ENCODE peak calls at places on chromosome 3, in six cellular contexts. One of them, this sample, is unnamed.

GRCh38 chr3:174049443-174049842 is 651.9 kb downstream of the NLGN1 start:
- DNase-seq in activated naive CD4-positive, alpha-beta T cell: no peak
- DNase-seq in mucosa of descending colon: no peak
- DNase-seq in sigmoid colon: no peak
- DNase-seq in nephron progenitor cell: no peak
- DNase-seq in ovary: no peak
- DNase-seq in this sample: no peak

GRCh38 chr3:136750209-136750921 is 1.8 kb downstream of the STAG1 start:
- DNase-seq in activated naive CD4-positive, alpha-beta T cell: no peak
- DNase-seq in ovary: no peak
- DNase-seq in nephron progenitor cell: no peak
- DNase-seq in mucosa of descending colon: no peak
- DNase-seq in sigmoid colon: no peak
- DNase-seq in this sample: peak; percentile 39

GRCh38 chr3:105304487-105304886 is 62.2 kb upstream of the ALCAM start:
- DNase-seq in sigmoid colon: no peak
- DNase-seq in nephron progenitor cell: no peak
- DNase-seq in ovary: no peak
- DNase-seq in mucosa of descending colon: no peak
- DNase-seq in activated naive CD4-positive, alpha-beta T cell: no peak
- DNase-seq in this sample: no peak

GRCh38 chr3:180855364-180855763 is 57.1 kb upstream of the FXR1 start:
- DNase-seq in nephron progenitor cell: no peak
- DNase-seq in activated naive CD4-positive, alpha-beta T cell: no peak
- DNase-seq in mucosa of descending colon: no peak
- DNase-seq in sigmoid colon: no peak
- DNase-seq in ovary: no peak
- DNase-seq in this sample: peak; percentile 43

GRCh38 chr3:58333206-58334012 is 717 bp downstream of the PXK start:
- DNase-seq in nephron progenitor cell: peak; percentile 52
- DNase-seq in sigmoid colon: peak; percentile 72
- DNase-seq in activated naive CD4-positive, alpha-beta T cell: no peak
- DNase-seq in ovary: peak; percentile 51
- DNase-seq in mucosa of descending colon: peak; percentile 57
- DNase-seq in this sample: peak; percentile 52

GRCh38 chr3:50675179-50676030 is 678 bp downstream of the DOCK3 start:
- DNase-seq in mucosa of descending colon: peak; percentile 51
- DNase-seq in sigmoid colon: peak; percentile 72
- DNase-seq in nephron progenitor cell: peak; percentile 75
- DNase-seq in activated naive CD4-positive, alpha-beta T cell: peak; percentile 11
- DNase-seq in ovary: peak; percentile 42
- DNase-seq in this sample: no peak

GRCh38 chr3:146117406-146118285 is 43.3 kb downstream of the PLOD2 start:
- DNase-seq in sigmoid colon: no peak
- DNase-seq in mucosa of descending colon: no peak
- DNase-seq in ovary: no peak
- DNase-seq in nephron progenitor cell: no peak
- DNase-seq in activated naive CD4-positive, alpha-beta T cell: no peak
- DNase-seq in this sample: peak; percentile 3

GRCh38 chr3:123096701-123097100 is 29.9 kb downstream of the PDIA5 start:
- DNase-seq in ovary: peak; percentile 81
- DNase-seq in nephron progenitor cell: no peak
- DNase-seq in activated naive CD4-positive, alpha-beta T cell: no peak
- DNase-seq in mucosa of descending colon: no peak
- DNase-seq in sigmoid colon: peak; percentile 94
- DNase-seq in this sample: no peak